ENCODE peak calls at places on chromosomes 4 and X, in six cellular contexts. One of them, this sample, is unnamed.

GRCh38 chrX:17682259-17682658 is 55.0 kb upstream of the SCML1 start:
- DNase-seq in mesenchymal stem cell: no peak
- DNase-seq in IMR-90: no peak
- DNase-seq in trophoblast cell: no peak
- DNase-seq in H9: no peak
- DNase-seq in H1: no peak
- DNase-seq in this sample: no peak

GRCh38 chr4:174120446-174121142 is 162.9 kb downstream of the FBXO8 start:
- DNase-seq in mesenchymal stem cell: peak
- DNase-seq in IMR-90: peak
- DNase-seq in trophoblast cell: peak
- DNase-seq in H9: peak
- DNase-seq in H1: no peak
- DNase-seq in this sample: peak

GRCh38 chrX:103831342-103831802 is 685 bp downstream of the RAB9B start:
- DNase-seq in mesenchymal stem cell: no peak
- DNase-seq in IMR-90: no peak
- DNase-seq in trophoblast cell: peak
- DNase-seq in H9: no peak
- DNase-seq in H1: no peak
- DNase-seq in this sample: no peak

GRCh38 chrX:104310084-104310483 is 55.4 kb upstream of the ESX1 start:
- DNase-seq in mesenchymal stem cell: peak
- DNase-seq in IMR-90: peak
- DNase-seq in trophoblast cell: no peak
- DNase-seq in H9: no peak
- DNase-seq in H1: no peak
- DNase-seq in this sample: no peak

GRCh38 chrX:24167719-24168472 is 18.4 kb downstream of the ZFX start:
- DNase-seq in mesenchymal stem cell: no peak
- DNase-seq in IMR-90: peak
- DNase-seq in trophoblast cell: no peak
- DNase-seq in H9: no peak
- DNase-seq in H1: no peak
- DNase-seq in this sample: no peak

GRCh38 chr4:169952236-169953088 is 73.7 kb downstream of the MFAP3L start:
- DNase-seq in mesenchymal stem cell: no peak
- DNase-seq in IMR-90: no peak
- DNase-seq in trophoblast cell: no peak
- DNase-seq in H9: no peak
- DNase-seq in H1: no peak
- DNase-seq in this sample: no peak

GRCh38 chr4:170248029-170248428 is 158.3 kb upstream of the AADAT start:
- DNase-seq in mesenchymal stem cell: no peak
- DNase-seq in IMR-90: no peak
- DNase-seq in trophoblast cell: no peak
- DNase-seq in H9: no peak
- DNase-seq in H1: no peak
- DNase-seq in this sample: no peak

GRCh38 chr4:858831-859451 is 33.0 kb upstream of the CPLX1 start:
- DNase-seq in mesenchymal stem cell: no peak
- DNase-seq in IMR-90: no peak
- DNase-seq in trophoblast cell: no peak
- DNase-seq in H9: no peak
- DNase-seq in H1: no peak
- DNase-seq in this sample: no peak

GRCh38 chr4:70877539-70877938 is 24.6 kb upstream of the MOB1B start:
- DNase-seq in mesenchymal stem cell: no peak
- DNase-seq in IMR-90: no peak
- DNase-seq in trophoblast cell: no peak
- DNase-seq in H9: no peak
- DNase-seq in H1: no peak
- DNase-seq in this sample: no peak

GRCh38 chrX:634306-634958 is 3.8 kb downstream of the SHOX start:
- DNase-seq in mesenchymal stem cell: no peak
- DNase-seq in IMR-90: no peak
- DNase-seq in trophoblast cell: no peak
- DNase-seq in H9: peak
- DNase-seq in H1: peak
- DNase-seq in this sample: no peak

GRCh38 chr4:141331534-141332358 is 111.1 kb downstream of the ZNF330 start:
- DNase-seq in mesenchymal stem cell: no peak
- DNase-seq in IMR-90: no peak
- DNase-seq in trophoblast cell: no peak
- DNase-seq in H9: no peak
- DNase-seq in H1: no peak
- DNase-seq in this sample: no peak

GRCh38 chr4:55078987-55079386 is 46.4 kb downstream of the KDR start:
- DNase-seq in mesenchymal stem cell: no peak
- DNase-seq in IMR-90: peak
- DNase-seq in trophoblast cell: no peak
- DNase-seq in H9: no peak
- DNase-seq in H1: no peak
- DNase-seq in this sample: no peak

GRCh38 chr4:141713771-141714445 is 77.5 kb downstream of the IL15 start:
- DNase-seq in mesenchymal stem cell: peak
- DNase-seq in IMR-90: peak
- DNase-seq in trophoblast cell: no peak
- DNase-seq in H9: no peak
- DNase-seq in H1: no peak
- DNase-seq in this sample: no peak

GRCh38 chr4:162157241-162157640 is 6.6 kb downstream of the FSTL5 start:
- DNase-seq in mesenchymal stem cell: no peak
- DNase-seq in IMR-90: no peak
- DNase-seq in trophoblast cell: no peak
- DNase-seq in H9: no peak
- DNase-seq in H1: no peak
- DNase-seq in this sample: no peak

GRCh38 chrX:149984411-149984810 is 46.1 kb upstream of the EOLA2 start:
- DNase-seq in mesenchymal stem cell: no peak
- DNase-seq in IMR-90: no peak
- DNase-seq in trophoblast cell: no peak
- DNase-seq in H9: no peak
- DNase-seq in H1: no peak
- DNase-seq in this sample: no peak

GRCh38 chr4:176981551-176981950 is 188.8 kb upstream of the VEGFC start:
- DNase-seq in mesenchymal stem cell: peak
- DNase-seq in IMR-90: peak
- DNase-seq in trophoblast cell: no peak
- DNase-seq in H9: no peak
- DNase-seq in H1: no peak
- DNase-seq in this sample: no peak

GRCh38 chrX:12447448-12448154 is 309.3 kb downstream of the FRMPD4 start:
- DNase-seq in mesenchymal stem cell: peak
- DNase-seq in IMR-90: peak
- DNase-seq in trophoblast cell: no peak
- DNase-seq in H9: no peak
- DNase-seq in H1: no peak
- DNase-seq in this sample: no peak

GRCh38 chrX:73785493-73785892 is 222.5 kb downstream of the CHIC1 start:
- DNase-seq in mesenchymal stem cell: no peak
- DNase-seq in IMR-90: no peak
- DNase-seq in trophoblast cell: no peak
- DNase-seq in H9: no peak
- DNase-seq in H1: no peak
- DNase-seq in this sample: no peak

GRCh38 chrX:9340619-9341304 is 124.1 kb upstream of the TBL1X start:
- DNase-seq in mesenchymal stem cell: peak
- DNase-seq in IMR-90: peak
- DNase-seq in trophoblast cell: no peak
- DNase-seq in H9: peak
- DNase-seq in H1: no peak
- DNase-seq in this sample: no peak
- H3K18ac ChIP-seq in mesenchymal stem cell: peak
- H3K18ac ChIP-seq in IMR-90: peak
- H3K18ac ChIP-seq in trophoblast cell: no peak
- H3K18ac ChIP-seq in H9: no peak
- H3K18ac ChIP-seq in H1: no peak
- H3K18ac ChIP-seq in this sample: peak

GRCh38 chrX:31546130-31546529 is 474.3 kb upstream of the FTHL17 start:
- DNase-seq in mesenchymal stem cell: peak
- DNase-seq in IMR-90: peak
- DNase-seq in trophoblast cell: no peak
- DNase-seq in H9: no peak
- DNase-seq in H1: no peak
- DNase-seq in this sample: no peak
- H2BK120ac ChIP-seq in mesenchymal stem cell: no peak
- H2BK120ac ChIP-seq in IMR-90: no peak
- H2BK120ac ChIP-seq in trophoblast cell: no peak
- H2BK120ac ChIP-seq in H9: no peak
- H2BK120ac ChIP-seq in H1: no peak
- H2BK120ac ChIP-seq in this sample: no peak

GRCh38 chr4:48557478-48557877 is 67.4 kb downstream of the ZAR1 start:
- DNase-seq in mesenchymal stem cell: no peak
- DNase-seq in IMR-90: no peak
- DNase-seq in trophoblast cell: peak
- DNase-seq in H9: peak
- DNase-seq in H1: no peak
- DNase-seq in this sample: no peak
- H3K14ac ChIP-seq in mesenchymal stem cell: no peak
- H3K14ac ChIP-seq in IMR-90: no peak
- H3K14ac ChIP-seq in trophoblast cell: no peak
- H3K14ac ChIP-seq in H9: no peak
- H3K14ac ChIP-seq in H1: no peak
- H3K14ac ChIP-seq in this sample: no peak

DNA sequence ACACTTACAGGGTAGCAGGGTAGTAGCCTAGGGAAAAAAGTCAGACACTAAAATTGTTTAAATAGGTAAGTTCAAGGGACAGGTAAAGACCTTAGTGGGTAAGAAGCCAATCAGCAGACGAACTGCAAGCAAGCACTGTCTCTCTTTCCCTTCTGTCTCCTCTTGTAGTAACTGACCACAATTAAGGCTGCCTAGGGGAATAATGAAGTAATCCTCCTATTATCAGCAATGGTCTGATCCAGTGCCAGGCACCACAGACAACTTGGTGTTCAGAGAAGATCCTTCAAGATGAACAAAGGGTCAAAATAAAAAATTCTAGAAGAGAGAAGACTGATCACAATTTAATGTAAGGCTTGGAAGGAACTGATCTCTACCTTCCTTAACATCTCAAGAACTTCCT is 62.9 kb downstream of the ELOVL6 start:
- DNase-seq in mesenchymal stem cell: no peak
- DNase-seq in IMR-90: no peak
- DNase-seq in trophoblast cell: no peak
- DNase-seq in H9: no peak
- DNase-seq in H1: no peak
- DNase-seq in this sample: no peak
- H3K18ac ChIP-seq in mesenchymal stem cell: no peak
- H3K18ac ChIP-seq in IMR-90: no peak
- H3K18ac ChIP-seq in trophoblast cell: no peak
- H3K18ac ChIP-seq in H9: no peak
- H3K18ac ChIP-seq in H1: no peak
- H3K18ac ChIP-seq in this sample: no peak

DNA sequence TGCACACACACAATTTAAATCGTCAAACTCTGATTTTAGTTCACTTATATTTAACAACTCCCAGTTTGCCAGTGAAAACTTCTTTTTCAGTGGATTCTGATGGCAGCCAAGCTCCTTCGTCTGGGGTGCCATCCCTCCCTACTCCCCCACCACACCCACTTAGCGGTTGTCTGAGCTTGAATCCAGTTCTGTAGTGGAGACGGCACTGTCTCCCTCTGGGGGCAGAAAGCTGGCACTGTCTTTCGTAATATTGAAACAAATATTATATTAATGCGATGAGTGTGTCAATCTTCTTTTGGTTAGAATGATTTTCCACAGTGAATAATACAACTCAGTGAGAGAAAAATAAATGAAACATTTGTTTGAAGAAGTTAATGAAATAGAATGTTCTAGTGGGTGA is 5.4 kb downstream of the MEPE start:
- DNase-seq in mesenchymal stem cell: no peak
- DNase-seq in IMR-90: no peak
- DNase-seq in trophoblast cell: no peak
- DNase-seq in H9: no peak
- DNase-seq in H1: no peak
- DNase-seq in this sample: no peak
- H2BK120ac ChIP-seq in mesenchymal stem cell: no peak
- H2BK120ac ChIP-seq in IMR-90: no peak
- H2BK120ac ChIP-seq in trophoblast cell: no peak
- H2BK120ac ChIP-seq in H9: no peak
- H2BK120ac ChIP-seq in H1: no peak
- H2BK120ac ChIP-seq in this sample: no peak

GRCh38 chr4:164512124-164512523 is 241.8 kb upstream of the SMIM31 start:
- DNase-seq in mesenchymal stem cell: no peak
- DNase-seq in IMR-90: no peak
- DNase-seq in trophoblast cell: no peak
- DNase-seq in H9: no peak
- DNase-seq in H1: no peak
- DNase-seq in this sample: no peak

GRCh38 chr4:164508836-164509235 is 245.1 kb upstream of the SMIM31 start:
- DNase-seq in mesenchymal stem cell: no peak
- DNase-seq in IMR-90: no peak
- DNase-seq in trophoblast cell: peak
- DNase-seq in H9: no peak
- DNase-seq in H1: no peak
- DNase-seq in this sample: no peak

GRCh38 chr4:164509951-164510350 is 244.0 kb upstream of the SMIM31 start:
- DNase-seq in mesenchymal stem cell: no peak
- DNase-seq in IMR-90: no peak
- DNase-seq in trophoblast cell: no peak
- DNase-seq in H9: no peak
- DNase-seq in H1: no peak
- DNase-seq in this sample: no peak

GRCh38 chr4:164503874-164504273 is 250.1 kb upstream of the SMIM31 start:
- DNase-seq in mesenchymal stem cell: no peak
- DNase-seq in IMR-90: no peak
- DNase-seq in trophoblast cell: no peak
- DNase-seq in H9: no peak
- DNase-seq in H1: no peak
- DNase-seq in this sample: no peak

DNA sequence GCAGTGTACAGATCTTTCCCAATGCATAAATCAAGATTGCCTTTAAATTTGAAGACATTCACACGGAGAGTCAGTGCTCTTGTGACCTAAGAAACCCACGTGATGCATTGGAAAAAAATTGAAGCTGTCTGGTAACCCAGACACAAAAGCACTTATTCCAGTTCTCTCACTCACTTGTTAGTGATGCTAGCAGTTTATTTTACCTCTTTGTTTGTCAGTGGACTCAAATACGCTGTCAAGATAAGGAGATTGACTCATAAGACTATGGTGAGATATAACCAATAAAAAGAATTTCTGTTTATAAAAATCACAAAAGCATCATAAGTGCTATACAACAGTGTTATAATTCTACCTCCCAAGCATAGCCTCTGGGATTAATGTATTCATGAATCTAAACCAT is 245.8 kb upstream of the SMIM31 start:
- DNase-seq in mesenchymal stem cell: no peak
- DNase-seq in IMR-90: no peak
- DNase-seq in trophoblast cell: peak
- DNase-seq in H9: no peak
- DNase-seq in H1: no peak
- DNase-seq in this sample: no peak
- H3K14ac ChIP-seq in mesenchymal stem cell: no peak
- H3K14ac ChIP-seq in IMR-90: no peak
- H3K14ac ChIP-seq in trophoblast cell: no peak
- H3K14ac ChIP-seq in H9: no peak
- H3K14ac ChIP-seq in H1: no peak
- H3K14ac ChIP-seq in this sample: no peak

This sample was measured in neuronal stem cell.